ENCODE peak calls at places on chromosomes 13 and 19, in five cellular contexts. W is BJ, F is endodermal cell, L is fibroblast of mammary gland, Z is OCI-LY7. Y is an unnamed sample.

GRCh38 chr13:87206708-87207107 is 464.5 kb upstream of the SLITRK5 start:
- DNase-seq in W (no peak), F (no peak), L (no peak), Z (no peak), Y (no peak)

GRCh38 chr19:10431943-10432735 is 11.8 kb downstream of the PDE4A start:
- DNase-seq in W (no peak), F (peak), L (no peak), Z (no peak), Y (no peak)

GRCh38 chr13:91609353-91609752 is 210.9 kb downstream of the GPC5 start:
- DNase-seq in W (no peak), F (no peak), L (peak), Z (no peak), Y (no peak)

GRCh38 chr13:106555631-106556328 is 12.2 kb downstream of the ARGLU1 start:
- DNase-seq in W (no peak), F (no peak), L (no peak), Z (no peak), Y (no peak)

GRCh38 chr13:70310720-70311119 is 202.5 kb upstream of the KLHL1 start:
- DNase-seq in W (no peak), F (peak), L (no peak), Z (peak), Y (no peak)

GRCh38 chr19:19160489-19161035 is 9.5 kb downstream of the MEF2B start:
- DNase-seq in W (no peak), F (no peak), L (no peak), Z (peak), Y (no peak)

GRCh38 chr13:114304346-114305034 is 9.8 kb upstream of the CHAMP1 start:
- DNase-seq in W (no peak), F (no peak), L (no peak), Z (no peak), Y (no peak)

GRCh38 chr13:32347651-32348050 is 32.3 kb downstream of the BRCA2 start:
- DNase-seq in W (no peak), F (no peak), L (no peak), Z (no peak), Y (no peak)

GRCh38 chr13:34002141-34002540 is 184.2 kb downstream of the RFC3 start:
- DNase-seq in W (no peak), F (no peak), L (no peak), Z (no peak), Y (no peak)

GRCh38 chr19:52212572-52213255 is 22.9 kb downstream of the PPP2R1A start:
- DNase-seq in W (no peak), F (no peak), L (no peak), Z (no peak), Y (no peak)

GRCh38 chr19:55675661-55676354 is 782 bp downstream of the EPN1 start:
- DNase-seq in W (no peak), F (no peak), L (no peak), Z (peak), Y (no peak)

GRCh38 chr13:27283906-27284523 is 13.4 kb downstream of the RASL11A start:
- DNase-seq in W (no peak), F (no peak), L (peak), Z (peak), Y (no peak)

GRCh38 chr13:30108913-30109237 is 198.5 kb downstream of the KATNAL1 start:
- DNase-seq in W (no peak), F (no peak), L (no peak), Z (no peak), Y (no peak)

GRCh38 chr19:11363881-11364280 is 8.6 kb downstream of the PLPPR2 start:
- DNase-seq in W (no peak), F (no peak), L (no peak), Z (no peak), Y (no peak)

GRCh38 chr13:35839746-35840273 is 291.4 kb downstream of the DCLK1 start:
- DNase-seq in W (no peak), F (no peak), L (no peak), Z (no peak), Y (no peak)

GRCh38 chr19:38434549-38435051 is 1.1 kb downstream of the RYR1 start:
- DNase-seq in W (no peak), F (peak), L (no peak), Z (no peak), Y (no peak)

GRCh38 chr19:54299126-54299498 is 13.9 kb downstream of the LILRA5 start:
- DNase-seq in W (no peak), F (no peak), L (no peak), Z (no peak), Y (no peak)

GRCh38 chr13:111418101-111418500 is 97.7 kb downstream of the TEX29 start:
- DNase-seq in W (no peak), F (peak), L (no peak), Z (no peak), Y (no peak)

GRCh38 chr13:73168226-73168992 is 109.6 kb downstream of the KLF5 start:
- DNase-seq in W (no peak), F (no peak), L (no peak), Z (no peak), Y (no peak)

GRCh38 chr19:18436651-18437478 is 1.1 kb downstream of the ISYNA1 start:
- DNase-seq in W (no peak), F (peak), L (peak), Z (peak), Y (no peak)

GRCh38 chr19:4455742-4456565 is 1.6 kb downstream of the UBXN6 start:
- DNase-seq in W (peak), F (peak), L (peak), Z (no peak), Y (peak)

GRCh38 chr13:110047511-110047910 is 259.4 kb downstream of the COL4A1 start:
- DNase-seq in W (no peak), F (no peak), L (peak), Z (no peak), Y (peak)

GRCh38 chr13:23898101-23898500 is 799 bp upstream of the C1QTNF9B start:
- DNase-seq in W (no peak), F (no peak), L (peak), Z (no peak), Y (no peak)

DNA sequence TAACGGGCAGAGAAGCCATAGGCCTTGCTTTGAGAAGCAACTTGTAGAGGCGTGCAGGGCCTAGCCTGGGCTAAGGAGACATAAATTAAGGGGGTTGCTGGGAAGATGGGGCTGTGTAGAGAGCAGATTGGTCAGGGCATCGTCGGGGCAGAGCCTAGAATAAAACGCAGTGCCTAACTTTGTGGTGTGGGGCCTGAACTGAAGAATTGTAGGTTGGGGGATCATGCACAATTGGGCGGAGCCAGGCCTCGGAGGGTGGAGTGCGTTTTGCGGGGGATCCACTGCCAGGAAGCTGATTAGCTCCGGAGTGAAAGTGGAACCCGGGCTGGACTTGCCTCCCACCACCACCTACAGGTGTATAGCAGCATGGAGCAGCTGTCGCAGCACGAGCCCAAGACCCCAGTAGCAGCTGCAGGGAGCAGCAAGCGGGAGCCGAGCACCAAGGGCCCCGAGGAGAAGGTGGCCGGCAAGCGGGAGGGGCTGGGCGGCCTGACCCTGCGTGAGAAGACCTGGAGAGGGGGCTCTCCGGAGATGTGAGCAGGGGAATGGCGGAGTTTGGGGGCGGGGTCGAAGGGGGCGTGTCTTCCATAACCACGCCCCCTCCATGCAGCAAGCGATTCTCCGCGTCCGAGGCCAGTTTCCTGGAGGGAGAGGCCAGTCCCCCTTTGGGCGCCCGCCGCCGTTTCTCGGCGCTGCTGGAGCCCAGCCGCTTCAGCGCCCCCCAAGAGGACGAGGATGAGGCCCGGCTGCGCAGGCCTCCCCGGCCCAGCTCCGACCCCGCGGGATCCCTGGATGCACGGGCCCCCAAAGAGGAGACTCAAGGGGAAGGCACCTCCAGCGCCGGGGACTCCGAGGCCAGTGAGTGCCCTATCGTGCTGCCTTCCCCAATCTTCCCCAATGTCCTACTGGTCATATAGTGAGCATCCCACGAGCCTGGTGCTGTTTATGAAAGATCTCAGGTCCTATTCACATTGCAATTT is 13.8 kb downstream of the DNASE2 start:
- DNase-seq in W (no peak), F (peak), L (peak), Z (peak), Y (no peak)
- TF ChIP-seq CTCF in W (no peak), F (peak), L (no peak), Z (peak), Y (no peak)

GRCh38 chr13:21238267-21238666 is 61.8 kb downstream of the MRPL57 start:
- DNase-seq in W (no peak), F (no peak), L (no peak), Z (no peak), Y (no peak)

GRCh38 chr13:21243843-21244184 is 67.4 kb downstream of the MRPL57 start:
- DNase-seq in W (no peak), F (no peak), L (no peak), Z (no peak), Y (no peak)

GRCh38 chr13:21243045-21243842 is 66.8 kb downstream of the MRPL57 start:
- DNase-seq in W (no peak), F (no peak), L (no peak), Z (no peak), Y (no peak)

GRCh38 chr13:21240586-21240985 is 64.1 kb downstream of the MRPL57 start:
- DNase-seq in W (peak), F (no peak), L (peak), Z (no peak), Y (peak)

DNA sequence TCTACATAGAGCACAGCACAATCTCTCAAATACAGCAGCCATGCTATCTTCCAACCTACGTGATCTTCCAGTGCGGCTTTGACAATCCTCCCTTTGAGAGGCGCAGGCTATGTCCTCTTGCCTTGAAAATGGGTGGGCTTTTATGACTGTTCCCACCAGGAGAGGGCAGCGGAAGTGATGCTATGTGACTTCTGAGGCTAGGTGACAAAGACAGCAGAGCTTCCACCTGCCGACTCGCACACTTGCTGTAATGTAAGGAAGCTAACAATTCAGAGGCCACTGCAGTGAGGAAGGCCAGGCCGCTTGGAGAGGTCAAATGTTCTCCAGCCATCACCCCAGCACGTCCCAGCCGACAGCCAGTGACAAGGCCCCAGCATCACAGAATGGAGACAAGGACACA is 65.8 kb downstream of the MRPL57 start:
- DNase-seq in W (no peak), F (peak), L (no peak), Z (peak), Y (no peak)
- TF ChIP-seq CTCF in W (no peak), F (peak), L (no peak), Z (peak), Y (no peak)

DNA sequence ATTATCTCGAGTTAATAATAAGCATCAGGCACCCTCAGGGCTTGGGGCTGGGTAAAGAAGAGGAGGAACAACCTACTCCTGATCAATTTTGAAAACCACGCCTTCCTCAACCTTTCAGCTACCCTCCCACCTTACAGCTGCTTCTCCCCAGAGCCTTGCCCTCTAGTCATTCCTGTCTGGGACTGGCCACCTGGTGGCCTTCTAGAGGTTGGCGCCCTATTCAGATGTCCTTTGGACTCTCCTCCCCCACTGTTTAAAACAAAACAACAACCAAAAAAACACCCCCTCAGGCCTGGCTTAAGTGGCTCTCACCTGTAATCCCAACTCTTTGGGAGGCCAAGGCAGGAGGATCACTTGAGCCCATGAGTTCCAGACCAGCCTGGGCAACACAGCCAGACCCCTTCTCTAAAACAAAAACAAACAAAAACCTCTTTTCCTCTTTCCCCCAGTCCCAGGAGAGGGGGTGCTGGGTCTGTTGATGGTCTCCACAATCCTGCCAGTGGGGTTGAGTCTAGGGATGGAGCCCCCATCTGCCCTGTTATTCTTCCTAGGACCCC is 62.3 kb downstream of the CCDC70 start:
- DNase-seq in W (no peak), F (peak), L (no peak), Z (no peak), Y (no peak)
- TF ChIP-seq CTCF in W (peak), F (peak), L (peak), Z (no peak), Y (peak)

GRCh38 chr19:58385313-58386165 is 1.5 kb upstream of the RPS5 start:
- DNase-seq in W (no peak), F (peak), L (no peak), Z (no peak), Y (no peak)

GRCh38 chr19:58388175-58388526 is 1.1 kb downstream of the RPS5 start:
- DNase-seq in W (no peak), F (no peak), L (no peak), Z (no peak), Y (no peak)

GRCh38 chr19:58386576-58387337 is at the start of gene RPS5:
- DNase-seq in W (peak), F (peak), L (peak), Z (peak), Y (peak)

GRCh38 chr19:58386166-58386575 is 898 bp upstream of the RPS5 start:
- DNase-seq in W (no peak), F (no peak), L (no peak), Z (no peak), Y (no peak)

GRCh38 chr19:58387338-58388174 is 487 bp downstream of the RPS5 start:
- DNase-seq in W (no peak), F (peak), L (peak), Z (peak), Y (no peak)
- TF ChIP-seq CTCF in W (no peak), F (no peak), L (no peak), Z (peak), Y (no peak)

GRCh38 chr13:46184277-46184699 is 2.3 kb upstream of the LCP1 start:
- DNase-seq in W (no peak), F (peak), L (peak), Z (peak), Y (no peak)
- TF ChIP-seq CTCF in W (peak), F (peak), L (peak), Z (peak), Y (peak)

GRCh38 chr19:17005000-17005399 is 21.6 kb downstream of the CPAMD8 start:
- DNase-seq in W (no peak), F (peak), L (no peak), Z (peak), Y (no peak)
- TF ChIP-seq CTCF in W (no peak), F (peak), L (no peak), Z (peak), Y (no peak)